ENCODE peak calls at places on chromosomes 6 and 20, in five cellular contexts. P is right lobe of liver, G is NCI-H774, V is IMR-90, O is A172. F is an unnamed sample.

GRCh38 chr6:373031-373430 is 18.5 kb upstream of the IRF4 start:
- DNase-seq in P (no peak), G (no peak), V (no peak), O (no peak), F (no peak)

GRCh38 chr6:99790679-99791078 is 184.0 kb downstream of the PRDM13 start:
- DNase-seq in P (no peak), G (peak; percentile 16), V (no peak), O (no peak), F (no peak)

GRCh38 chr20:6613280-6613861 is 154.1 kb upstream of the BMP2 start:
- DNase-seq in P (no peak), G (no peak), V (no peak), O (no peak), F (no peak)

GRCh38 chr6:137480431-137480830 is 13.8 kb downstream of the OLIG3 start:
- DNase-seq in P (no peak), G (no peak), V (no peak), O (no peak), F (no peak)

GRCh38 chr6:82094166-82094806 is 153.3 kb downstream of the IBTK start:
- DNase-seq in P (no peak), G (no peak), V (no peak), O (no peak), F (no peak)

GRCh38 chr6:154229796-154230195 is 126.8 kb downstream of the IPCEF1 start:
- DNase-seq in P (no peak), G (no peak), V (no peak), O (no peak), F (no peak)

GRCh38 chr6:144298167-144298671 is 13.1 kb downstream of the UTRN start:
- DNase-seq in P (no peak), G (no peak), V (no peak), O (no peak), F (no peak)

GRCh38 chr6:109490708-109491107 is 7.7 kb upstream of the ZBTB24 start:
- DNase-seq in P (no peak), G (no peak), V (no peak), O (no peak), F (no peak)

GRCh38 chr6:69086689-69087088 is 451.6 kb downstream of the ADGRB3 start:
- DNase-seq in P (no peak), G (no peak), V (no peak), O (no peak), F (no peak)

GRCh38 chr6:111838749-111839484 is 34.3 kb downstream of the FYN start:
- DNase-seq in P (no peak), G (no peak), V (no peak), O (no peak), F (no peak)

GRCh38 chr20:52150440-52151258 is 40.9 kb downstream of the ZFP64 start:
- DNase-seq in P (no peak), G (peak; percentile 7), V (peak; percentile 58), O (peak; percentile 55), F (peak; percentile 56)

GRCh38 chr6:144528605-144529425 is 243.7 kb downstream of the UTRN start:
- DNase-seq in P (no peak), G (no peak), V (peak; percentile 28), O (peak; percentile 27), F (peak; percentile 46)

GRCh38 chr20:37114012-37114411 is 18.2 kb upstream of the RBL1 start:
- DNase-seq in P (no peak), G (no peak), V (no peak), O (no peak), F (no peak)

GRCh38 chr20:57965441-57965840 is 255.6 kb upstream of the PMEPA1 start:
- DNase-seq in P (no peak), G (no peak), V (no peak), O (no peak), F (no peak)

GRCh38 chr6:88972504-88973423 is 9.3 kb upstream of the RNGTT start:
- DNase-seq in P (no peak), G (peak; percentile 50), V (no peak), O (no peak), F (no peak)

GRCh38 chr6:11855743-11856142 is 77.1 kb upstream of the ADTRP start:
- DNase-seq in P (no peak), G (no peak), V (no peak), O (no peak), F (no peak)

GRCh38 chr6:158028876-158029275 is 47.2 kb downstream of the SYNJ2 start:
- DNase-seq in P (no peak), G (no peak), V (no peak), O (no peak), F (no peak)

GRCh38 chr20:49790077-49790798 is 22.4 kb upstream of the SLC9A8 start:
- DNase-seq in P (peak; percentile 56), G (no peak), V (peak; percentile 89), O (no peak), F (no peak)

GRCh38 chr6:32969685-32970412 is 1.5 kb downstream of the BRD2 start:
- DNase-seq in P (peak; percentile 85), G (peak; percentile 30), V (peak; percentile 97), O (peak; percentile 86), F (peak; percentile 96)

GRCh38 chr6:37550436-37550835 is 50.7 kb upstream of the CCDC167 start:
- DNase-seq in P (no peak), G (no peak), V (peak; percentile 64), O (no peak), F (peak; percentile 43)

GRCh38 chr6:11848852-11849731 is 70.5 kb upstream of the ADTRP start:
- DNase-seq in P (no peak), G (peak; percentile 18), V (peak; percentile 42), O (peak; percentile 79), F (peak; percentile 75)

GRCh38 chr6:22332216-22332615 is 35.4 kb upstream of the PRL start:
- DNase-seq in P (no peak), G (no peak), V (no peak), O (no peak), F (no peak)

GRCh38 chr20:4512891-4513550 is 208.7 kb upstream of the PRND start:
- DNase-seq in P (no peak), G (no peak), V (peak; percentile 95), O (peak; percentile 98), F (peak; percentile 97)

GRCh38 chr6:17015144-17015543 is 86.7 kb upstream of the STMND1 start:
- DNase-seq in P (no peak), G (no peak), V (peak; percentile 89), O (peak; percentile 77), F (no peak)

GRCh38 chr6:8860671-8861070 is 425.3 kb upstream of the SLC35B3 start:
- DNase-seq in P (no peak), G (no peak), V (no peak), O (no peak), F (no peak)